ENCODE peak calls at places on chromosomes 13 and 19, in seven cellular contexts. Y, N, Z, A, R, U and W are unnamed samples.

GRCh38 chr19:8615022-8615421 is 4.5 kb upstream of the ADAMTS10 start:
- DNase-seq in Y (no peak), N (no peak), Z (no peak), A (no peak), R (no peak), U (no peak), W (no peak)

GRCh38 chr13:79810671-79811070 is 329.7 kb downstream of the NDFIP2 start:
- DNase-seq in Y (no peak), N (no peak), Z (no peak), A (no peak), R (no peak), U (no peak), W (no peak)

GRCh38 chr19:43957891-43958290 is 6.9 kb downstream of the ZNF221 start:
- DNase-seq in Y (no peak), N (no peak), Z (no peak), A (no peak), R (no peak), U (peak), W (no peak)

GRCh38 chr19:35657904-35658700 is 8.2 kb upstream of the UPK1A start:
- DNase-seq in Y (no peak), N (no peak), Z (no peak), A (no peak), R (no peak), U (no peak), W (no peak)

GRCh38 chr19:48398329-48399235 is 5.1 kb downstream of the GRIN2D start:
- DNase-seq in Y (peak), N (peak), Z (peak), A (no peak), R (peak), U (peak), W (peak)

GRCh38 chr13:108427355-108427754 is 157.8 kb downstream of the TNFSF13B start:
- DNase-seq in Y (no peak), N (no peak), Z (no peak), A (no peak), R (no peak), U (no peak), W (no peak)

GRCh38 chr13:77305276-77305675 is 21.6 kb downstream of the MYCBP2 start:
- DNase-seq in Y (no peak), N (no peak), Z (no peak), A (no peak), R (no peak), U (no peak), W (no peak)

GRCh38 chr19:33273881-33274662 is 28.3 kb downstream of the CEBPA start:
- DNase-seq in Y (no peak), N (no peak), Z (no peak), A (no peak), R (no peak), U (peak), W (no peak)

GRCh38 chr19:5826531-5827341 is 12.8 kb downstream of the FUT6 start:
- DNase-seq in Y (no peak), N (no peak), Z (peak), A (no peak), R (no peak), U (peak), W (no peak)

GRCh38 chr13:113448885-113449692 is 4.2 kb downstream of the ADPRHL1 start:
- DNase-seq in Y (no peak), N (no peak), Z (no peak), A (peak), R (peak), U (peak), W (peak)

GRCh38 chr13:109249780-109250528 is 536.4 kb downstream of the IRS2 start:
- DNase-seq in Y (no peak), N (no peak), Z (no peak), A (no peak), R (no peak), U (no peak), W (no peak)

GRCh38 chr13:46113596-46113995 is 8.8 kb upstream of the CPB2 start:
- DNase-seq in Y (no peak), N (no peak), Z (no peak), A (no peak), R (no peak), U (no peak), W (no peak)

GRCh38 chr13:42876270-42876714 is 94.9 kb downstream of the FAM216B start:
- DNase-seq in Y (peak), N (peak), Z (no peak), A (peak), R (no peak), U (no peak), W (peak)

GRCh38 chr19:8539621-8540149 is 25.7 kb upstream of the ZNF414 start:
- DNase-seq in Y (no peak), N (no peak), Z (no peak), A (no peak), R (no peak), U (no peak), W (no peak)

GRCh38 chr13:51330741-51331140 is 8.8 kb upstream of the SERPINE3 start:
- DNase-seq in Y (no peak), N (no peak), Z (no peak), A (peak), R (no peak), U (no peak), W (no peak)

GRCh38 chr19:4112367-4112766 is 11.6 kb downstream of the MAP2K2 start:
- DNase-seq in Y (no peak), N (no peak), Z (no peak), A (no peak), R (no peak), U (no peak), W (no peak)

GRCh38 chr13:28792992-28793391 is 27.1 kb upstream of the MTUS2 start:
- DNase-seq in Y (no peak), N (no peak), Z (no peak), A (no peak), R (no peak), U (no peak), W (no peak)

GRCh38 chr13:102721800-102722231 is 27.0 kb upstream of the METTL21C start:
- DNase-seq in Y (no peak), N (no peak), Z (no peak), A (no peak), R (no peak), U (no peak), W (no peak)

GRCh38 chr13:20195846-20196245 is 3.1 kb upstream of the GJB2 start:
- DNase-seq in Y (no peak), N (no peak), Z (no peak), A (no peak), R (no peak), U (no peak), W (no peak)

GRCh38 chr19:33755314-33756020 is 41.2 kb upstream of the KCTD15 start:
- DNase-seq in Y (no peak), N (no peak), Z (no peak), A (no peak), R (no peak), U (no peak), W (no peak)

GRCh38 chr13:49791214-49791752 is 1.2 kb downstream of the KPNA3 start:
- DNase-seq in Y (no peak), N (no peak), Z (peak), A (peak), R (no peak), U (peak), W (peak)

GRCh38 chr13:32255744-32256120 is 59.4 kb downstream of the ZAR1L start:
- DNase-seq in Y (no peak), N (no peak), Z (no peak), A (no peak), R (no peak), U (peak), W (no peak)

GRCh38 chr19:13761423-13761822 is 2.9 kb upstream of the MRI1 start:
- DNase-seq in Y (no peak), N (no peak), Z (no peak), A (no peak), R (no peak), U (no peak), W (no peak)

GRCh38 chr13:55497486-55497885 is 1643.2 kb upstream of the PRR20A start:
- DNase-seq in Y (no peak), N (no peak), Z (no peak), A (no peak), R (no peak), U (no peak), W (no peak)

GRCh38 chr19:15283141-15283885 is 49.0 kb downstream of the BRD4 start:
- DNase-seq in Y (no peak), N (no peak), Z (no peak), A (no peak), R (no peak), U (no peak), W (no peak)

GRCh38 chr13:46668302-46668720 is 115.3 kb downstream of the LRCH1 start:
- DNase-seq in Y (no peak), N (no peak), Z (no peak), A (no peak), R (no peak), U (no peak), W (no peak)

GRCh38 chr19:6032827-6033226 is 54.9 kb upstream of the RANBP3 start:
- DNase-seq in Y (no peak), N (no peak), Z (no peak), A (no peak), R (no peak), U (no peak), W (no peak)

GRCh38 chr13:43783820-43784219 is 3.0 kb downstream of the ENOX1 start:
- DNase-seq in Y (no peak), N (no peak), Z (peak), A (no peak), R (no peak), U (no peak), W (no peak)

GRCh38 chr13:20512042-20512683 is 13.5 kb downstream of the CRYL1 start:
- DNase-seq in Y (no peak), N (no peak), Z (peak), A (no peak), R (no peak), U (no peak), W (no peak)

GRCh38 chr13:111145506-111145905 is 30.4 kb downstream of the ARHGEF7 start:
- DNase-seq in Y (no peak), N (no peak), Z (no peak), A (no peak), R (no peak), U (no peak), W (no peak)

GRCh38 chr19:55640577-55641375 is at the start of gene ZNF580:
- DNase-seq in Y (peak), N (no peak), Z (peak), A (no peak), R (peak), U (peak), W (peak)
- TF ChIP-seq POLR2AphosphoS5 in Y (no peak), N (no peak), Z (no peak), A (no peak), R (peak), U (no peak), W (no peak)

GRCh38 chr13:67410645-67411044 is 180.5 kb upstream of the PCDH9 start:
- DNase-seq in Y (no peak), N (no peak), Z (no peak), A (no peak), R (no peak), U (no peak), W (no peak)

GRCh38 chr13:67421475-67421874 is 191.3 kb upstream of the PCDH9 start:
- DNase-seq in Y (no peak), N (no peak), Z (no peak), A (no peak), R (no peak), U (no peak), W (no peak)

DNA sequence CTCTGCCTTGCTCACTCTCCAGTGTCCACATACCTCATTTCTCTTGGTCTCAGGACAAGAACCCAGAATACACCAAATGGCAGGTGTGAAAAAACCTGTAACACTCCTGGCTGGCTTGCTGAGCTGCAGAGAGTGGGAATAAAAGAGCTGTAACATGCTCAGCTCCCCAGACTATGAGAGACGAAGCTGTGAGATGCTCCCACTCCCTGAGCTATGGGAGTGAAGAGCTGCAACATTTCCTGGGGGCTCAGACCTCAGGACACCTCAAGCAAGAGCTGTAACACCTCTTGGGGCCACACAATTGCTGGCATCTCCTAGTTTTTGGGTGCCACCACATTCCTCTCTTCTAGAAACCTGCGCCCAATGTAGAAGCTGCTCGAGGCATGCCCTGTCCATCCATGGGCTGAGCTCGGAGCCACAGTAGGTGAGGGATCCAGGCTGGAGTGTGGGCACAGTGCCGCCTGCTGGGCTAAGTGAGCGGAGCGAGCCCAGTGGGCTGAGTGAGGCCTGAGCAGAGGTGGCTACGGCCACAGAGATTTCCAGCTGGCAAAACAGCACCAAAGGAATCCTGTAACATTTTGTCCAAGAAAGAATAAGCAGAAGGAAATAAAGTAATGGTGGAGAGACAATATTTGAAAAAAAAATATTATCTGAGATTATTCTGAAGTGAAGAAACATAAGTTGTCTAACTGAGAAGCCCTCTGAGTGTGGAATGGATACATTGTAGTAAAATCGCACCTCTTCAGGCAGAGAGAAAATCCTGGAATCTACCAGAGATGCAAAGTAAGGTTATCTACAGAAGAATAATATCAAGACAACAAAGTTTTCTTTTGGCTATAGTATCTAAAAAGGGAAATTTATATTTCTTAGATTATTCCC is 186.2 kb upstream of the PCDH9 start:
- DNase-seq in Y (no peak), N (peak), Z (peak), A (no peak), R (no peak), U (peak), W (no peak)
- TF ChIP-seq TAF1 in Y (no peak), N (no peak), Z (no peak), A (no peak), R (no peak), U (no peak), W (no peak)

GRCh38 chr19:1599460-1599846 is 5.8 kb downstream of the UQCR11 start:
- DNase-seq in Y (no peak), N (no peak), Z (no peak), A (no peak), R (no peak), U (no peak), W (no peak)
- TF ChIP-seq POLR2AphosphoS5 in Y (no peak), N (no peak), Z (no peak), A (no peak), R (no peak), U (no peak), W (no peak)

GRCh38 chr19:38990949-38991697 is 15.6 kb upstream of the FBXO17 start:
- DNase-seq in Y (no peak), N (no peak), Z (no peak), A (no peak), R (no peak), U (no peak), W (no peak)
- TF ChIP-seq TAF1 in Y (no peak), N (no peak), Z (no peak), A (no peak), R (no peak), U (no peak), W (no peak)

DNA sequence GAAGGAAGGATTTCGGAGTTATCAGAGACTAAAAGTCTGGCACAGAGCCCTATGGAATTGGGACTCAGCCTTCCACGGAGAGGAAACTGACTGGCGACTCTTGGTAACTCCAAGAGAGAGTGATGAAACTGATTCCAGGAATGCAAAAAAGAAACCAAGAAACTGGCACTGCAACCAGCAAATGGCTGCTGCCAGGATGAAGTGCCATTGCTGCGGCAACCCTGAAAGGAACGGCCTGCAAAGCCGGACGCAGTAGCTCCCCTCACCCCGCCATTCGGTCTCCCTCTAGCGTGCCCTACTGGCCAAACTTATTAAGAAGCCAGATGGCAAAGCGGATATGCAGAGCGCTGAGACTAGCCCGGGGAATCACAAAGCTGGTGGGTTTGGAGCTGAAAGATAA is 236.0 kb downstream of the PCDH9 start:
- DNase-seq in Y (no peak), N (peak), Z (peak), A (no peak), R (peak), U (peak), W (no peak)
- TF ChIP-seq POLR2AphosphoS5 in Y (no peak), N (no peak), Z (no peak), A (no peak), R (no peak), U (no peak), W (no peak)

GRCh38 chr19:58473775-58474174 is 2.4 kb upstream of the ZNF446 start:
- DNase-seq in Y (no peak), N (no peak), Z (no peak), A (no peak), R (no peak), U (no peak), W (no peak)

GRCh38 chr19:58475714-58476497 is at the start of gene ZNF446:
- DNase-seq in Y (peak), N (peak), Z (peak), A (peak), R (peak), U (peak), W (peak)

GRCh38 chr19:58474997-58475713 is 997 bp upstream of the ZNF446 start:
- DNase-seq in Y (no peak), N (no peak), Z (no peak), A (no peak), R (no peak), U (no peak), W (peak)

GRCh38 chr19:58476498-58477015 is 405 bp downstream of the ZNF446 start:
- DNase-seq in Y (no peak), N (no peak), Z (peak), A (no peak), R (peak), U (peak), W (peak)

GRCh38 chr19:58474291-58474996 is 1.7 kb upstream of the ZNF446 start:
- DNase-seq in Y (no peak), N (no peak), Z (peak), A (no peak), R (no peak), U (no peak), W (no peak)
- TF ChIP-seq TAF1 in Y (no peak), N (no peak), Z (no peak), A (no peak), R (no peak), U (no peak), W (no peak)